ENCODE peak calls at places on chromosomes 7 and 10, in seven cellular contexts. One of them, this sample, is unnamed.

GRCh38 chr7:139619367-139619657 is 95.8 kb downstream of the CLEC2L start:
- DNase-seq in tibial artery: no peak
- DNase-seq in fibroblast of the aortic adventitia: peak
- DNase-seq in heart left ventricle: no peak
- DNase-seq in MM.1S: no peak
- DNase-seq in GM23338: no peak
- DNase-seq in lower lobe of right lung: no peak
- DNase-seq in this sample: no peak

GRCh38 chr7:130489140-130489967 is 2.5 kb upstream of the MEST start:
- DNase-seq in tibial artery: no peak
- DNase-seq in GM23338: no peak
- DNase-seq in heart left ventricle: no peak
- DNase-seq in lower lobe of right lung: no peak
- DNase-seq in MM.1S: no peak
- DNase-seq in fibroblast of the aortic adventitia: peak
- DNase-seq in this sample: no peak

GRCh38 chr7:33452805-33453502 is 323.6 kb downstream of the BBS9 start:
- DNase-seq in GM23338: no peak
- DNase-seq in tibial artery: no peak
- DNase-seq in MM.1S: no peak
- DNase-seq in heart left ventricle: no peak
- DNase-seq in fibroblast of the aortic adventitia: peak
- DNase-seq in lower lobe of right lung: no peak
- DNase-seq in this sample: no peak

GRCh38 chr7:4607321-4607729 is 74.8 kb upstream of the FOXK1 start:
- DNase-seq in heart left ventricle: no peak
- DNase-seq in lower lobe of right lung: no peak
- DNase-seq in MM.1S: no peak
- DNase-seq in fibroblast of the aortic adventitia: no peak
- DNase-seq in GM23338: no peak
- DNase-seq in tibial artery: peak
- DNase-seq in this sample: no peak

GRCh38 chr10:71233491-71233892 is 21.1 kb downstream of the UNC5B start:
- DNase-seq in tibial artery: no peak
- DNase-seq in lower lobe of right lung: no peak
- DNase-seq in MM.1S: no peak
- DNase-seq in GM23338: no peak
- DNase-seq in fibroblast of the aortic adventitia: no peak
- DNase-seq in heart left ventricle: no peak
- DNase-seq in this sample: no peak

GRCh38 chr10:114714281-114714741 is 56.2 kb upstream of the ABLIM1 start:
- DNase-seq in fibroblast of the aortic adventitia: peak
- DNase-seq in GM23338: no peak
- DNase-seq in lower lobe of right lung: no peak
- DNase-seq in heart left ventricle: peak
- DNase-seq in MM.1S: no peak
- DNase-seq in tibial artery: no peak
- DNase-seq in this sample: no peak

GRCh38 chr7:46291064-46291463 is 370.0 kb upstream of the IGFBP3 start:
- DNase-seq in heart left ventricle: no peak
- DNase-seq in MM.1S: no peak
- DNase-seq in tibial artery: no peak
- DNase-seq in lower lobe of right lung: no peak
- DNase-seq in fibroblast of the aortic adventitia: peak
- DNase-seq in GM23338: no peak
- DNase-seq in this sample: no peak

GRCh38 chr7:112171673-112172072 is 34.5 kb downstream of the DOCK4 start:
- DNase-seq in GM23338: no peak
- DNase-seq in fibroblast of the aortic adventitia: no peak
- DNase-seq in lower lobe of right lung: no peak
- DNase-seq in tibial artery: no peak
- DNase-seq in heart left ventricle: no peak
- DNase-seq in MM.1S: no peak
- DNase-seq in this sample: no peak

GRCh38 chr7:28347462-28347861 is 64.9 kb upstream of the CREB5 start:
- DNase-seq in GM23338: no peak
- DNase-seq in heart left ventricle: no peak
- DNase-seq in tibial artery: no peak
- DNase-seq in lower lobe of right lung: no peak
- DNase-seq in MM.1S: no peak
- DNase-seq in fibroblast of the aortic adventitia: peak
- DNase-seq in this sample: no peak

GRCh38 chr10:78371118-78371517 is 337.5 kb downstream of the RPS24 start:
- DNase-seq in fibroblast of the aortic adventitia: peak
- DNase-seq in MM.1S: no peak
- DNase-seq in GM23338: no peak
- DNase-seq in tibial artery: no peak
- DNase-seq in heart left ventricle: peak
- DNase-seq in lower lobe of right lung: no peak
- DNase-seq in this sample: no peak

GRCh38 chr10:69641261-69641980 is 11.4 kb downstream of the FAM241B start:
- DNase-seq in MM.1S: no peak
- DNase-seq in heart left ventricle: no peak
- DNase-seq in fibroblast of the aortic adventitia: no peak
- DNase-seq in lower lobe of right lung: no peak
- DNase-seq in GM23338: no peak
- DNase-seq in tibial artery: no peak
- DNase-seq in this sample: no peak

GRCh38 chr10:120011359-120012132 is 119.0 kb downstream of the SEC23IP start:
- DNase-seq in heart left ventricle: no peak
- DNase-seq in tibial artery: no peak
- DNase-seq in GM23338: peak
- DNase-seq in MM.1S: no peak
- DNase-seq in fibroblast of the aortic adventitia: no peak
- DNase-seq in lower lobe of right lung: no peak
- DNase-seq in this sample: no peak

GRCh38 chr10:53453196-53453595 is 680.6 kb upstream of the MBL2 start:
- DNase-seq in lower lobe of right lung: no peak
- DNase-seq in tibial artery: no peak
- DNase-seq in GM23338: peak
- DNase-seq in heart left ventricle: no peak
- DNase-seq in MM.1S: no peak
- DNase-seq in fibroblast of the aortic adventitia: no peak
- DNase-seq in this sample: no peak

GRCh38 chr10:132877473-132877872 is 64.9 kb downstream of the CFAP46 start:
- DNase-seq in fibroblast of the aortic adventitia: no peak
- DNase-seq in tibial artery: peak
- DNase-seq in lower lobe of right lung: no peak
- DNase-seq in MM.1S: no peak
- DNase-seq in heart left ventricle: no peak
- DNase-seq in GM23338: no peak
- DNase-seq in this sample: no peak

GRCh38 chr10:105691811-105692210 is 1050.7 kb downstream of the SORCS3 start:
- DNase-seq in GM23338: peak
- DNase-seq in heart left ventricle: no peak
- DNase-seq in lower lobe of right lung: no peak
- DNase-seq in MM.1S: peak
- DNase-seq in tibial artery: no peak
- DNase-seq in fibroblast of the aortic adventitia: peak
- DNase-seq in this sample: peak

GRCh38 chr10:62512732-62513475 is 138.7 kb downstream of the ZNF365 start:
- DNase-seq in heart left ventricle: no peak
- DNase-seq in fibroblast of the aortic adventitia: no peak
- DNase-seq in lower lobe of right lung: no peak
- DNase-seq in tibial artery: no peak
- DNase-seq in MM.1S: no peak
- DNase-seq in GM23338: no peak
- DNase-seq in this sample: no peak

DNA sequence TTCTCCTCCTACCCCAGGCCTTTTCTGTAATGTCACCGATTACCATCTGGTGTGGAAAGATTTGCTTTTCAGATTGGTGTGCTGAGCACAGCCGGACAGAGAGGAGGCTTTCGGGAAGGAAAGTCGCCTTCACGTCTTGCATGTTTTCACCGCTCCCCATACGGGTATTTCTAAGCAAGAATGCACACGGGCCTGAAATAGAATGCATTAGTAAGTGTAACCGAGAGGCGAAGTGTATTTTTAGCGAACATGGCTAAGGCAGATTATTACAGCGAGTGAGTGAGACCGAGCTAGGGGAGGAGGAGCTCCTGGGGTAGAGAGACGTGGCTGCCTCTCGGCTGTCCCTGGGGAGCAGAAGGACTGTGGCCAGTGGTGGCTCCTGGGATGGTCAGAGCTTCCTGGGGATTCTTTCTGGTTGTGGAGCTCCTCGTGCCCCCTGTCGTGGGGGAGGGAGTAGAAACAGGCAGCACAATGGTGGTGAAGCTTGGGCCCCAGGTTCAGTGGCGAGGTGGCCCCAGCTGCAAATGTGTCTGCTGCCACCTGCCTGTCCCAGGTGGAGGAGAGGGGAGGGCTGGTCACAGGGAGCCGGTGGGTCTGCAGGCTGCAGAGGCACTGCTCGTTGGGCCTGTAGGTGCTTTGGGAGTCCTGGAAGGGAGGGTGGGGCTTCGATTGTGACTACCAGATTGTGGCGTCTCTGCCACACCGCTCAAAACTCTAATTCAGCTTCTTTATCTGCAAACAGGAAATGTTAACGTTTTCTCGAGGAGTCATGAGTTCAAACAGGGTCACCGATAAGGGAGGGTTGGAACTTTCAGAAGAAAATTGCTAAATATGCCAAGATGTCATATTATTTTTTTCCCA is 135.8 kb downstream of the CAMK1D start:
- DNase-seq in tibial artery: peak
- DNase-seq in heart left ventricle: peak
- DNase-seq in MM.1S: peak
- DNase-seq in fibroblast of the aortic adventitia: no peak
- DNase-seq in GM23338: peak
- DNase-seq in lower lobe of right lung: no peak
- DNase-seq in this sample: peak
- H3K4me3 ChIP-seq in tibial artery: peak
- H3K4me3 ChIP-seq in heart left ventricle: no peak
- H3K4me3 ChIP-seq in MM.1S: peak
- H3K4me3 ChIP-seq in fibroblast of the aortic adventitia: no peak
- H3K4me3 ChIP-seq in GM23338: no peak
- H3K4me3 ChIP-seq in lower lobe of right lung: no peak
- H3K4me3 ChIP-seq in this sample: no peak

DNA sequence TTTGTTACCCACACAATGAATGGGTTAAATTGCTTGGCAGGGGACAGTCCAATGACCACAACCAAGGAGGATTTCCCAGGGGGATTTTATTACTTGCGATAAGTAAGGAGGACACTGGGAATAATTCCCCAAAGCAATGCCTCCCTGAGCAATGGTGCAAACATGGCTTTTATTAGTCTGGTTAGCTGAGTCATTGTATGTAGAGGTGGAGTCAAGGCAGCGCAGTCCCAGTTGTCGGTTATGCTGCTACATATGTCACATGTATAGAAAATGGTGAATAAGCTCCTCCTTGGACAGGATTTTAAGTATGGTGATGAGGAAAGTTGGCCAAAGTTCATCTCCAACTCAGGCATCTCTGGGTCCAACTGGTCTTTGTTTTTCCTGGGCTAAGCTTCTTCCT is 3.9 kb upstream of the TRIM4 start:
- DNase-seq in fibroblast of the aortic adventitia: no peak
- DNase-seq in heart left ventricle: no peak
- DNase-seq in GM23338: no peak
- DNase-seq in tibial artery: no peak
- DNase-seq in MM.1S: no peak
- DNase-seq in lower lobe of right lung: no peak
- DNase-seq in this sample: no peak
- H3K4me3 ChIP-seq in fibroblast of the aortic adventitia: no peak
- H3K4me3 ChIP-seq in heart left ventricle: no peak
- H3K4me3 ChIP-seq in GM23338: no peak
- H3K4me3 ChIP-seq in tibial artery: no peak
- H3K4me3 ChIP-seq in MM.1S: no peak
- H3K4me3 ChIP-seq in lower lobe of right lung: no peak
- H3K4me3 ChIP-seq in this sample: no peak

GRCh38 chr7:77699056-77699455 is 2.8 kb downstream of the RSBN1L start:
- DNase-seq in lower lobe of right lung: no peak
- DNase-seq in tibial artery: no peak
- DNase-seq in MM.1S: no peak
- DNase-seq in GM23338: no peak
- DNase-seq in fibroblast of the aortic adventitia: no peak
- DNase-seq in heart left ventricle: no peak
- DNase-seq in this sample: peak

GRCh38 chr7:77698042-77698625 is 1.9 kb downstream of the RSBN1L start:
- DNase-seq in tibial artery: no peak
- DNase-seq in MM.1S: no peak
- DNase-seq in GM23338: no peak
- DNase-seq in heart left ventricle: no peak
- DNase-seq in lower lobe of right lung: no peak
- DNase-seq in fibroblast of the aortic adventitia: no peak
- DNase-seq in this sample: peak

GRCh38 chr7:77707504-77707992 is 11.3 kb downstream of the RSBN1L start:
- DNase-seq in heart left ventricle: no peak
- DNase-seq in lower lobe of right lung: no peak
- DNase-seq in tibial artery: no peak
- DNase-seq in GM23338: no peak
- DNase-seq in fibroblast of the aortic adventitia: no peak
- DNase-seq in MM.1S: no peak
- DNase-seq in this sample: no peak

GRCh38 chr7:77703220-77703472 is 6.9 kb downstream of the RSBN1L start:
- DNase-seq in tibial artery: no peak
- DNase-seq in heart left ventricle: no peak
- DNase-seq in fibroblast of the aortic adventitia: no peak
- DNase-seq in MM.1S: no peak
- DNase-seq in lower lobe of right lung: no peak
- DNase-seq in GM23338: peak
- DNase-seq in this sample: no peak

GRCh38 chr7:77702451-77703219 is 6.4 kb downstream of the RSBN1L start:
- DNase-seq in GM23338: no peak
- DNase-seq in fibroblast of the aortic adventitia: no peak
- DNase-seq in heart left ventricle: no peak
- DNase-seq in lower lobe of right lung: no peak
- DNase-seq in MM.1S: no peak
- DNase-seq in tibial artery: no peak
- DNase-seq in this sample: no peak
- H3K4me3 ChIP-seq in GM23338: no peak
- H3K4me3 ChIP-seq in fibroblast of the aortic adventitia: no peak
- H3K4me3 ChIP-seq in heart left ventricle: no peak
- H3K4me3 ChIP-seq in lower lobe of right lung: no peak
- H3K4me3 ChIP-seq in MM.1S: no peak
- H3K4me3 ChIP-seq in tibial artery: no peak
- H3K4me3 ChIP-seq in this sample: no peak

DNA sequence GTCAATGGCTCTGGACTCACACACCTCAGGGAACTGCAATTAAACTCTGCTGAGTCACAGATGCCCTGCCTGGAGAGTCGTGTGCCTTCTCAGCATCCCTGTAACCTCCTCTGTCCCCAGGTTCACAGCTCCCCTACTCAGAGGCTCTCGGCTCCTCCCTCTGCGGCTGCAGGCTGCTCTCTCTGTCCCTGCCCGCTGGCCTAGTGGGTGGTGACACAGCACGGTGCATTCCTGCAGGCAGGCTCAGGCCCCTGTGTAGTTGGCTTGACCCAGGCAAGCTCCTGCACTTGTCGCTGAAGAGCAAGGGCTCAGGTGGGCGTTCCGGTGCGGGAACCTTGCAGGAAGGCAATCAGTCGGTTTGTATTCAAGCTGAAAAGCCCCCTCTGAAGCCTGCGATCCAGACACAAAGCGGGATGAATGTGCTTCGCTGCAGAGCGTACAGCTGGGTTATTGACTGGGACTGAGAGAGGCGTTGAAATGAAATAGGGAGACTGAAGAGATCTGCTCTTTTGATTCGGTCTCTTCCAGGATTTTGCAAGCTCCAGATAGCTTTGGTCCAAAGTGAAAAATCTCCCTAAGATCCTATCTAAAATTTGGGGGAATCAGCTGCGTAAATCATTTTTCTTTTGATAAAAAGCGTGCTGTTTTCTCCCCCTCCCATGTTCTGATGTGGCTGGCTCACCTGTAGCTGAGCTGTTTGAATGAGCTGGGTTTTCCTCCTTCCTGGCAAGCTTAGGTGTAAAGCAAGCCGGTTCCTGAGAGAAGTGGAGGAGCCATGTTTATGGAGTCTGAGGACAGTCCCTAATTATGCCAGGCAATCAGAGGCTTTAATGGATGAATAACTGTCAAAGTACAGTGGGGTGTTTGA is 208.7 kb upstream of the PHYHIPL start:
- DNase-seq in MM.1S: no peak
- DNase-seq in GM23338: peak
- DNase-seq in heart left ventricle: peak
- DNase-seq in lower lobe of right lung: peak
- DNase-seq in fibroblast of the aortic adventitia: no peak
- DNase-seq in tibial artery: no peak
- DNase-seq in this sample: no peak
- H3K4me3 ChIP-seq in MM.1S: no peak
- H3K4me3 ChIP-seq in GM23338: peak
- H3K4me3 ChIP-seq in heart left ventricle: no peak
- H3K4me3 ChIP-seq in lower lobe of right lung: no peak
- H3K4me3 ChIP-seq in fibroblast of the aortic adventitia: no peak
- H3K4me3 ChIP-seq in tibial artery: no peak
- H3K4me3 ChIP-seq in this sample: no peak